ENCODE peak calls at places on chromosomes 2 and 18, in six cellular contexts. One of them, this sample, is unnamed.

GRCh38 chr2:46695283-46695682 is 215.9 kb downstream of the TMEM247 start:
- DNase-seq in left ventricle myocardium inferior: no peak
- DNase-seq in spleen: no peak
- DNase-seq in NT2/D1: no peak
- DNase-seq in SK-N-MC: no peak
- DNase-seq in choroid plexus epithelial cell: no peak
- DNase-seq in this sample: no peak

GRCh38 chr18:78777992-78778391 is 201.6 kb upstream of the SALL3 start:
- DNase-seq in left ventricle myocardium inferior: no peak
- DNase-seq in spleen: peak
- DNase-seq in NT2/D1: no peak
- DNase-seq in SK-N-MC: no peak
- DNase-seq in choroid plexus epithelial cell: no peak
- DNase-seq in this sample: no peak

GRCh38 chr2:109427661-109428091 is 186.1 kb downstream of the SEPTIN10 start:
- DNase-seq in left ventricle myocardium inferior: no peak
- DNase-seq in spleen: peak
- DNase-seq in NT2/D1: no peak
- DNase-seq in SK-N-MC: no peak
- DNase-seq in choroid plexus epithelial cell: no peak
- DNase-seq in this sample: no peak

GRCh38 chr2:9145109-9145751 is 61.4 kb upstream of the ASAP2 start:
- DNase-seq in left ventricle myocardium inferior: no peak
- DNase-seq in spleen: peak
- DNase-seq in NT2/D1: no peak
- DNase-seq in SK-N-MC: no peak
- DNase-seq in choroid plexus epithelial cell: peak
- DNase-seq in this sample: peak

GRCh38 chr2:101759162-101759561 is 61.7 kb downstream of the MAP4K4 start:
- DNase-seq in left ventricle myocardium inferior: no peak
- DNase-seq in spleen: no peak
- DNase-seq in NT2/D1: no peak
- DNase-seq in SK-N-MC: no peak
- DNase-seq in choroid plexus epithelial cell: peak
- DNase-seq in this sample: peak

GRCh38 chr2:64524604-64525322 is 635 bp downstream of the AFTPH start:
- DNase-seq in left ventricle myocardium inferior: no peak
- DNase-seq in spleen: no peak
- DNase-seq in NT2/D1: peak
- DNase-seq in SK-N-MC: no peak
- DNase-seq in choroid plexus epithelial cell: peak
- DNase-seq in this sample: no peak

GRCh38 chr18:31679133-31679731 is 5.1 kb downstream of the B4GALT6 start:
- DNase-seq in left ventricle myocardium inferior: no peak
- DNase-seq in spleen: no peak
- DNase-seq in NT2/D1: no peak
- DNase-seq in SK-N-MC: no peak
- DNase-seq in choroid plexus epithelial cell: peak
- DNase-seq in this sample: peak

GRCh38 chr2:120272763-120273481 is 20.3 kb downstream of the RALB start:
- DNase-seq in left ventricle myocardium inferior: no peak
- DNase-seq in spleen: no peak
- DNase-seq in NT2/D1: no peak
- DNase-seq in SK-N-MC: no peak
- DNase-seq in choroid plexus epithelial cell: peak
- DNase-seq in this sample: no peak

GRCh38 chr2:26938399-26938798 is 32.0 kb upstream of the MAPRE3 start:
- DNase-seq in left ventricle myocardium inferior: no peak
- DNase-seq in spleen: no peak
- DNase-seq in NT2/D1: no peak
- DNase-seq in SK-N-MC: no peak
- DNase-seq in choroid plexus epithelial cell: peak
- DNase-seq in this sample: no peak

GRCh38 chr2:38159621-38160020 is 83.7 kb upstream of the CYP1B1 start:
- DNase-seq in left ventricle myocardium inferior: no peak
- DNase-seq in spleen: no peak
- DNase-seq in NT2/D1: no peak
- DNase-seq in SK-N-MC: no peak
- DNase-seq in choroid plexus epithelial cell: no peak
- DNase-seq in this sample: no peak

GRCh38 chr18:25016181-25016580 is 335.8 kb downstream of the ZNF521 start:
- DNase-seq in left ventricle myocardium inferior: no peak
- DNase-seq in spleen: no peak
- DNase-seq in NT2/D1: no peak
- DNase-seq in SK-N-MC: no peak
- DNase-seq in choroid plexus epithelial cell: no peak
- DNase-seq in this sample: no peak

GRCh38 chr2:225400060-225400511 is 576 bp downstream of the NYAP2 start:
- DNase-seq in left ventricle myocardium inferior: no peak
- DNase-seq in spleen: no peak
- DNase-seq in NT2/D1: peak
- DNase-seq in SK-N-MC: no peak
- DNase-seq in choroid plexus epithelial cell: peak
- DNase-seq in this sample: peak

GRCh38 chr18:55243852-55244251 is 284.6 kb upstream of the CCDC68 start:
- DNase-seq in left ventricle myocardium inferior: no peak
- DNase-seq in spleen: no peak
- DNase-seq in NT2/D1: no peak
- DNase-seq in SK-N-MC: no peak
- DNase-seq in choroid plexus epithelial cell: peak
- DNase-seq in this sample: peak

GRCh38 chr2:233202531-233202944 is 48.9 kb upstream of the ATG16L1 start:
- DNase-seq in left ventricle myocardium inferior: no peak
- DNase-seq in spleen: no peak
- DNase-seq in NT2/D1: no peak
- DNase-seq in SK-N-MC: peak
- DNase-seq in choroid plexus epithelial cell: peak
- DNase-seq in this sample: no peak

GRCh38 chr2:203951366-203951902 is 14.9 kb downstream of the ICOS start:
- DNase-seq in left ventricle myocardium inferior: no peak
- DNase-seq in spleen: no peak
- DNase-seq in NT2/D1: no peak
- DNase-seq in SK-N-MC: no peak
- DNase-seq in choroid plexus epithelial cell: no peak
- DNase-seq in this sample: no peak

GRCh38 chr2:132850688-132851087 is 180.7 kb upstream of the LYPD1 start:
- DNase-seq in left ventricle myocardium inferior: no peak
- DNase-seq in spleen: no peak
- DNase-seq in NT2/D1: no peak
- DNase-seq in SK-N-MC: no peak
- DNase-seq in choroid plexus epithelial cell: no peak
- DNase-seq in this sample: no peak

GRCh38 chr2:203534486-203535077 is 519 bp downstream of the RAPH1 start:
- DNase-seq in left ventricle myocardium inferior: peak
- DNase-seq in spleen: peak
- DNase-seq in NT2/D1: peak
- DNase-seq in SK-N-MC: no peak
- DNase-seq in choroid plexus epithelial cell: peak
- DNase-seq in this sample: no peak

GRCh38 chr2:201466050-201466660 is 14.6 kb downstream of the STRADB start:
- DNase-seq in left ventricle myocardium inferior: no peak
- DNase-seq in spleen: no peak
- DNase-seq in NT2/D1: no peak
- DNase-seq in SK-N-MC: no peak
- DNase-seq in choroid plexus epithelial cell: peak
- DNase-seq in this sample: peak

GRCh38 chr2:3146175-3146574 is 231.4 kb downstream of the EIPR1 start:
- DNase-seq in left ventricle myocardium inferior: no peak
- DNase-seq in spleen: no peak
- DNase-seq in NT2/D1: no peak
- DNase-seq in SK-N-MC: no peak
- DNase-seq in choroid plexus epithelial cell: no peak
- DNase-seq in this sample: no peak

GRCh38 chr2:65172994-65173790 is 43.3 kb upstream of the RAB1A start:
- DNase-seq in left ventricle myocardium inferior: no peak
- DNase-seq in spleen: no peak
- DNase-seq in NT2/D1: no peak
- DNase-seq in SK-N-MC: no peak
- DNase-seq in choroid plexus epithelial cell: no peak
- DNase-seq in this sample: no peak

GRCh38 chr2:149188291-149188690 is 142.1 kb upstream of the LYPD6 start:
- DNase-seq in left ventricle myocardium inferior: no peak
- DNase-seq in spleen: no peak
- DNase-seq in NT2/D1: no peak
- DNase-seq in SK-N-MC: no peak
- DNase-seq in choroid plexus epithelial cell: no peak
- DNase-seq in this sample: no peak

GRCh38 chr2:72980535-72981217 is 63.4 kb downstream of the EMX1 start:
- DNase-seq in left ventricle myocardium inferior: no peak
- DNase-seq in spleen: peak
- DNase-seq in NT2/D1: no peak
- DNase-seq in SK-N-MC: no peak
- DNase-seq in choroid plexus epithelial cell: no peak
- DNase-seq in this sample: no peak

GRCh38 chr2:120314656-120315366 is 31.1 kb upstream of the INHBB start:
- DNase-seq in left ventricle myocardium inferior: no peak
- DNase-seq in spleen: peak
- DNase-seq in NT2/D1: no peak
- DNase-seq in SK-N-MC: no peak
- DNase-seq in choroid plexus epithelial cell: no peak
- DNase-seq in this sample: no peak

GRCh38 chr2:50879457-50879856 is 152.5 kb downstream of the NRXN1 start:
- DNase-seq in left ventricle myocardium inferior: no peak
- DNase-seq in spleen: no peak
- DNase-seq in NT2/D1: no peak
- DNase-seq in SK-N-MC: no peak
- DNase-seq in choroid plexus epithelial cell: no peak
- DNase-seq in this sample: no peak

GRCh38 chr18:66727991-66728390 is 124.1 kb upstream of the CDH19 start:
- DNase-seq in left ventricle myocardium inferior: no peak
- DNase-seq in spleen: no peak
- DNase-seq in NT2/D1: no peak
- DNase-seq in SK-N-MC: no peak
- DNase-seq in choroid plexus epithelial cell: peak
- DNase-seq in this sample: no peak

DNA sequence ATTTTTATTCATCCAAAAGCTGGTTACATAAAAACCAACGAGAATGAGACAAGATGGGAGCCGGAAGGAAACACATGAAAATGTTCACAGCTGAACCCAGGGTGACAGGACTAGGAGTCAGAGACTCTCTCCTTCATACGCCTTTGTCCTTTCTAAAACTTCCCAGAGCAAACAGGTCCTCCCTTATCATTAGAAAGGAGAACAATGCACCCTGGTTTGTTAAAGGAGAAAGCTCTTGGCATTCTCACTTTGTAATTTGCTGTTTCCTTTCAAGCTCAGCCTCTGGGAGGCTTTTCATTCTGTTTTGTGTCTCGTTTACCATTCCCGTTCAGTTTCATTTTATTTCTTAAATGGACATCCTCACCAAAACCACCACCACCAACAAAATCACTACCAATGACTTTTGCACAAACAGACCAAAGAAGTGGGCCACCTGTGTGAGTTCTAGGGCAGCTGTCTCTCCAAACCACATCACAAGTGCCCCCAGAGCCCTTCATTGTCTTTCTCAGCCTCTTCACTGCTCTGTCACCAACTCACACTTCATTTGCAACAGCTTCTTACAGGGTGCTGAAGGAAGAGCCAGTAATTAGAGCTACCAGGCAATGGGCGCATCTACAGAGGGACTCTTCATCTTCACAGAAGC is 105.3 kb downstream of the HDAC4 start:
- DNase-seq in left ventricle myocardium inferior: no peak
- DNase-seq in spleen: no peak
- DNase-seq in NT2/D1: peak
- DNase-seq in SK-N-MC: no peak
- DNase-seq in choroid plexus epithelial cell: no peak
- DNase-seq in this sample: no peak
- H3K4me3 ChIP-seq in left ventricle myocardium inferior: no peak
- H3K4me3 ChIP-seq in spleen: no peak
- H3K4me3 ChIP-seq in NT2/D1: no peak
- H3K4me3 ChIP-seq in SK-N-MC: no peak
- H3K4me3 ChIP-seq in choroid plexus epithelial cell: no peak
- H3K4me3 ChIP-seq in this sample: no peak

GRCh38 chr2:230449901-230450467 is 34.0 kb downstream of the SP100 start:
- DNase-seq in left ventricle myocardium inferior: no peak
- DNase-seq in spleen: no peak
- DNase-seq in NT2/D1: no peak
- DNase-seq in SK-N-MC: no peak
- DNase-seq in choroid plexus epithelial cell: no peak
- DNase-seq in this sample: no peak
- H3K4me3 ChIP-seq in left ventricle myocardium inferior: no peak
- H3K4me3 ChIP-seq in spleen: no peak
- H3K4me3 ChIP-seq in NT2/D1: no peak
- H3K4me3 ChIP-seq in SK-N-MC: no peak
- H3K4me3 ChIP-seq in choroid plexus epithelial cell: no peak
- H3K4me3 ChIP-seq in this sample: no peak

DNA sequence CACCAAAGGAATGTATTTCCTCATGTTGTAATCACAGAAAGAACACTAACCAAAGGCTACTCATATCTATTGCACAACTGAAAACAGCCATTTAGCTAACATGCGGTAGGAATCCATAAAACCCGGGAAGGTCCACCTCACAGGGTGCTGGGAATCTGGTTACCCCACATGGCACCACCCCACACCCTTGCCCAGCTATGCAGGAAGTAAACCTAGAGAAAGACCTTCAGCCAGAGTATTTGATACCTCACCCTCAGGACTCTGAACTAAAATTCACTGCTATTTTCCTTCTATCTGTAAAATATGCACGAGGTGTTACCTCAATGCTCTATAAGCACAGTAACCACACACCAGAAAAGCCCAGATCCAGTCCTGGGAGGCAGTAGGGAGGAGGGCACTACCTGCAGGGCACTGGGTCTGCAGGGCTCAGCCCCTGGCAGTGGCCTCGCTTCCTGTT is 45.8 kb downstream of the PTPN2 start:
- DNase-seq in left ventricle myocardium inferior: no peak
- DNase-seq in spleen: no peak
- DNase-seq in NT2/D1: no peak
- DNase-seq in SK-N-MC: no peak
- DNase-seq in choroid plexus epithelial cell: peak
- DNase-seq in this sample: peak
- H3K4me3 ChIP-seq in left ventricle myocardium inferior: no peak
- H3K4me3 ChIP-seq in spleen: no peak
- H3K4me3 ChIP-seq in NT2/D1: no peak
- H3K4me3 ChIP-seq in SK-N-MC: peak
- H3K4me3 ChIP-seq in choroid plexus epithelial cell: peak
- H3K4me3 ChIP-seq in this sample: no peak

GRCh38 chr2:218746960-218747359 is 35.0 kb upstream of the CYP27A1 start:
- DNase-seq in left ventricle myocardium inferior: no peak
- DNase-seq in spleen: no peak
- DNase-seq in NT2/D1: no peak
- DNase-seq in SK-N-MC: no peak
- DNase-seq in choroid plexus epithelial cell: no peak
- DNase-seq in this sample: no peak
- H3K4me3 ChIP-seq in left ventricle myocardium inferior: no peak
- H3K4me3 ChIP-seq in spleen: no peak
- H3K4me3 ChIP-seq in NT2/D1: no peak
- H3K4me3 ChIP-seq in SK-N-MC: no peak
- H3K4me3 ChIP-seq in choroid plexus epithelial cell: no peak
- H3K4me3 ChIP-seq in this sample: no peak